ENCODE peak calls at places on chromosomes 3 and 15, in nine cellular contexts. F is GM23248, H is right atrium auricular region, E is neuronal stem cell, J is mucosa of descending colon, N is IMR-90, Q is Karpas-422, W is mesendoderm, K is right cardiac atrium. T is an unnamed sample. For H3K4me1, the result is how much of the 10 kb centered on the place peaks cover.

GRCh38 chr3:29349049-29349448 is 68.2 kb downstream of the RBMS3 start:
- DNase-seq in F (no peak), H (no peak), E (no peak), J (no peak), K (no peak), N (no peak), Q (no peak), W (no peak), T (no peak)

GRCh38 chr3:154338008-154338407 is 13.7 kb upstream of the DHX36 start:
- DNase-seq in W (no peak), E (no peak), K (no peak), Q (no peak), J (no peak), F (no peak), H (no peak), N (no peak), T (no peak)

GRCh38 chr3:170307998-170308398 is 49.5 kb upstream of the SKIL start:
- DNase-seq in W (peak), N (peak), Q (no peak), H (no peak), J (no peak), F (peak), E (no peak), K (no peak), T (peak)

GRCh38 chr3:171328419-171329082 is 131.7 kb downstream of the TNIK start:
- DNase-seq in K (peak), W (peak), N (no peak), E (no peak), Q (peak), J (peak), H (peak), F (peak), T (no peak)

GRCh38 chr3:30659270-30660127 is 53.1 kb downstream of the TGFBR2 start:
- DNase-seq in F (peak), K (peak), Q (no peak), J (no peak), W (peak), E (no peak), N (peak), H (no peak), T (peak)

GRCh38 chr3:5423076-5423475 is 235.6 kb downstream of the EDEM1 start:
- DNase-seq in N (no peak), W (no peak), Q (no peak), H (no peak), J (no peak), K (peak), F (no peak), E (no peak), T (no peak)

GRCh38 chr15:80479191-80479590 is 75.0 kb downstream of the ARNT2 start:
- DNase-seq in Q (no peak), K (no peak), E (no peak), F (no peak), J (no peak), N (no peak), H (no peak), W (no peak), T (no peak)

GRCh38 chr3:71262368-71263265 is 320.9 kb downstream of the FOXP1 start:
- DNase-seq in N (no peak), K (no peak), F (no peak), Q (peak), W (no peak), H (no peak), E (no peak), J (no peak), T (no peak)

GRCh38 chr15:95684693-95685115 is 645.8 kb upstream of the NR2F2 start:
- DNase-seq in F (peak), H (no peak), Q (no peak), K (no peak), W (peak), N (peak), E (no peak), J (no peak), T (no peak)

GRCh38 chr15:92617197-92618037 is 38.2 kb downstream of the FAM174B start:
- DNase-seq in Q (no peak), N (peak), H (peak), E (no peak), F (peak), W (peak), K (peak), J (peak), T (no peak)

GRCh38 chr3:8776406-8776805 is 7.0 kb upstream of the OXTR start:
- DNase-seq in H (no peak), E (no peak), K (no peak), J (no peak), F (peak), N (peak), Q (no peak), W (peak), T (no peak)

GRCh38 chr15:89383635-89384604 is 49.3 kb upstream of the POLG start:
- DNase-seq in N (peak), E (no peak), F (peak), H (no peak), K (peak), W (no peak), J (peak), Q (no peak), T (peak)

GRCh38 chr15:49103002-49103401 is 52.4 kb downstream of the COPS2 start:
- DNase-seq in E (no peak), N (peak), H (no peak), Q (no peak), K (no peak), F (peak), J (no peak), W (no peak), T (no peak)

GRCh38 chr3:45453083-45453482 is 64.7 kb downstream of the LARS2 start:
- DNase-seq in Q (no peak), N (no peak), K (no peak), W (no peak), F (no peak), J (no peak), H (no peak), E (no peak), T (no peak)

GRCh38 chr15:78715930-78716329 is 74.9 kb upstream of the CHRNB4 start:
- DNase-seq in K (no peak), H (no peak), E (no peak), W (no peak), F (peak), J (no peak), N (peak), Q (no peak), T (no peak)

GRCh38 chr15:64883997-64884511 is 27.6 kb upstream of the ANKDD1A start:
- DNase-seq in J (peak), N (peak), F (peak), W (no peak), E (no peak), K (peak), H (peak), Q (no peak), T (no peak)

GRCh38 chr3:184742676-184743135 is 30.8 kb upstream of the MAGEF1 start:
- DNase-seq in W (no peak), J (no peak), K (no peak), E (peak), F (no peak), Q (no peak), N (no peak), H (no peak), T (no peak)

GRCh38 chr15:38441130-38441519 is 12.8 kb upstream of the FAM98B start:
- DNase-seq in N (no peak), H (no peak), J (no peak), E (no peak), Q (no peak), K (no peak), F (no peak), W (no peak), T (no peak)

GRCh38 chr3:55486101-55486856 is 827 bp downstream of the WNT5A start:
- DNase-seq in J (peak), K (peak), F (peak), Q (peak), H (no peak), E (peak), N (peak), W (peak), T (peak)

GRCh38 chr15:30929064-30929669 is 25.5 kb downstream of the FAN1 start:
- DNase-seq in Q (no peak), F (peak), W (no peak), E (no peak), J (no peak), N (no peak), K (no peak), H (no peak), T (no peak)

GRCh38 chr3:182523836-182524235 is 269.5 kb upstream of the ATP11B start:
- DNase-seq in J (no peak), K (no peak), E (no peak), W (no peak), Q (no peak), N (no peak), H (no peak), F (no peak), T (no peak)

GRCh38 chr15:74906450-74907276 is at the start of gene FAM219B:
- DNase-seq in E (peak), J (peak), W (peak), Q (peak), H (peak), F (peak), N (peak), K (peak), T (peak)

GRCh38 chr3:108222813-108223307 is 636 bp upstream of the IFT57 start:
- DNase-seq in E (peak), H (no peak), F (peak), J (no peak), N (peak), W (peak), Q (peak), K (no peak), T (peak)

GRCh38 chr3:50241163-50241562 is 5.2 kb downstream of the GNAI2 start:
- DNase-seq in Q (no peak), F (peak), K (no peak), E (peak), J (no peak), H (no peak), W (peak), N (no peak), T (peak)

GRCh38 chr3:171753025-171753472 is 57.2 kb downstream of the PLD1 start:
- DNase-seq in F (peak), J (no peak), K (peak), E (no peak), N (peak), W (no peak), Q (no peak), H (no peak), T (no peak)

GRCh38 chr15:98599911-98600685 is 48.2 kb upstream of the IGF1R start:
- DNase-seq in J (peak), W (peak), F (no peak), Q (no peak), N (peak), K (peak), E (no peak), H (peak), T (no peak)

GRCh38 chr3:143207338-143207961 is 87.9 kb downstream of the CHST2 start:
- DNase-seq in F (peak), J (no peak), W (no peak), Q (peak), K (no peak), H (no peak), E (no peak), N (peak), T (no peak)

GRCh38 chr15:64089553-64090280 is 3.9 kb downstream of the CIAO2A start:
- DNase-seq in K (no peak), N (no peak), J (no peak), W (no peak), Q (no peak), F (no peak), E (no peak), H (no peak), T (no peak)

GRCh38 chr3:11582123-11582968 is 61.4 kb downstream of the VGLL4 start:
- DNase-seq in N (peak), K (peak), F (peak), E (no peak), H (peak), J (peak), Q (no peak), W (peak), T (peak)

GRCh38 chr3:160677459-160677901 is 520 bp downstream of the ARL14 start:
- DNase-seq in W (peak), K (no peak), E (no peak), J (peak), Q (no peak), N (peak), F (peak), H (no peak), T (no peak)

GRCh38 chr3:141231923-141232861 is 567 bp downstream of the PXYLP1 start:
- DNase-seq in N (no peak), W (peak), J (peak), F (peak), E (peak), K (peak), Q (no peak), H (no peak), T (no peak)

GRCh38 chr3:57778499-57778898 is 22.4 kb downstream of the SLMAP start:
- DNase-seq in Q (no peak), E (no peak), J (no peak), F (no peak), K (no peak), H (no peak), N (peak), W (no peak), T (no peak)

GRCh38 chr3:38721207-38721772 is 71.8 kb upstream of the SCN5A start:
- DNase-seq in F (no peak), N (no peak), K (no peak), Q (no peak), E (no peak), H (no peak), J (no peak), W (no peak), T (peak)

GRCh38 chr3:123952844-123953520 is 8.0 kb downstream of the CCDC14 start:
- DNase-seq in N (no peak), F (no peak), H (no peak), K (no peak), W (no peak), J (no peak), E (no peak), Q (no peak), T (no peak)

GRCh38 chr3:123948449-123948848 is 12.6 kb downstream of the CCDC14 start:
- DNase-seq in W (no peak), K (no peak), E (no peak), H (no peak), Q (no peak), F (no peak), N (no peak), J (peak), T (no peak)

GRCh38 chr3:123947482-123947881 is 13.5 kb downstream of the CCDC14 start:
- DNase-seq in E (no peak), H (no peak), J (no peak), F (peak), K (no peak), W (no peak), N (peak), Q (no peak), T (no peak)

GRCh38 chr3:123951522-123952447 is 9.2 kb downstream of the CCDC14 start:
- DNase-seq in H (no peak), W (no peak), F (peak), E (no peak), K (no peak), N (peak), J (no peak), Q (no peak), T (no peak)

GRCh38 chr3:123949606-123950005 is 11.4 kb downstream of the CCDC14 start:
- DNase-seq in F (peak), K (no peak), H (no peak), E (no peak), N (peak), J (no peak), W (no peak), Q (no peak), T (no peak)
- H3K4me1 ChIP-seq in F (under half), K (under half), H (under half), E (under half), N (under half), J (under half), W (under half), Q (under half), T (under half)

GRCh38 chr3:129888739-129889138 is 4.8 kb downstream of the TMCC1 start:
- DNase-seq in N (peak), K (no peak), J (no peak), E (no peak), H (no peak), F (peak), W (no peak), Q (no peak), T (no peak)
- H3K4me1 ChIP-seq in N (under half), K (under half), J (under half), E (under half), H (under half), F (under half), W (under half), Q (under half), T (under half)

GRCh38 chr3:66492672-66493071 is 8.2 kb downstream of the LRIG1 start:
- DNase-seq in F (no peak), H (no peak), W (no peak), K (no peak), E (no peak), N (no peak), J (peak), Q (no peak), T (no peak)
- H3K4me1 ChIP-seq in F (under half), H (half or more), W (under half), K (under half), E (half or more), N (under half), J (half or more), Q (half or more), T (under half)

DNA sequence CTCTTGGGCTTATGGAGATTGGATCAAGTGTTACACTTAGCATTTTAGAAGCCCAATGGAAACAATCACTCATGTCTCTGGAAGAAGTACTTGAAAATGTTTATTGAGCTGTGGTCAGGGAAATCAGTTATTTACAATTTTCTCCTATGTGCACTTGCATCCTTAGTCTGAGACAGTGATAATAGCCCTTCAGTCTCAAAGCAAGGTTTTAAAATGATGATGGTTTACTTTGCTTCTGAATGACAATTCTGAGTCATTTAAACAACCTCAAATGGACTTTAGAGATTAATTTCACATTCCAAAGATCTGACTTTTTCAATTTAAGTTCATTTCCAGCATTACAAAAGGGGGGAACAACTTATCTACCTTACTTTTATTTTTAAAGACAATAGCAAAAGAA is 20.1 kb downstream of the TIPARP start:
- DNase-seq in W (no peak), N (peak), H (no peak), J (no peak), E (no peak), F (peak), K (no peak), Q (no peak), T (no peak)
- H3K4me1 ChIP-seq in W (under half), N (under half), H (under half), J (under half), E (under half), F (half or more), K (under half), Q (under half), T (under half)

GRCh38 chr3:123371859-123372767 is 76.8 kb downstream of the ADCY5 start:
- DNase-seq in Q (no peak), N (no peak), W (no peak), J (no peak), H (no peak), E (no peak), F (no peak), K (no peak), T (no peak)
- H3K4me1 ChIP-seq in Q (under half), N (under half), W (under half), J (under half), H (half or more), E (under half), F (under half), K (under half), T (under half)

GRCh38 chr3:168090306-168091085 is 5.2 kb downstream of the GOLIM4 start:
- DNase-seq in W (no peak), J (no peak), N (peak), F (peak), K (no peak), H (no peak), E (no peak), Q (no peak), T (no peak)
- H3K4me1 ChIP-seq in W (under half), J (under half), N (under half), F (half or more), K (under half), H (half or more), E (under half), Q (under half), T (half or more)

GRCh38 chr3:42656680-42657610 is 3.4 kb downstream of the ZBTB47 start:
- DNase-seq in F (no peak), H (no peak), Q (no peak), E (no peak), J (no peak), N (no peak), K (peak), W (no peak), T (no peak)

GRCh38 chr3:42654331-42655201 is 1.1 kb downstream of the ZBTB47 start:
- DNase-seq in Q (no peak), N (peak), K (peak), J (peak), F (peak), E (peak), H (no peak), W (peak), T (peak)

GRCh38 chr3:42655980-42656679 is 2.6 kb downstream of the ZBTB47 start:
- DNase-seq in W (peak), J (no peak), H (no peak), Q (no peak), K (peak), N (peak), F (peak), E (no peak), T (no peak)

GRCh38 chr3:42653560-42654330 is at the start of gene ZBTB47:
- DNase-seq in H (no peak), K (peak), N (no peak), Q (no peak), F (peak), J (peak), E (no peak), W (peak), T (no peak)

GRCh38 chr3:42655331-42655888 is 1.9 kb downstream of the ZBTB47 start:
- DNase-seq in E (no peak), W (peak), H (no peak), N (no peak), Q (no peak), K (peak), J (no peak), F (peak), T (no peak)
- H3K4me1 ChIP-seq in E (under half), W (under half), H (half or more), N (under half), Q (under half), K (under half), J (under half), F (under half), T (under half)